ENCODE peak calls at places on chromosomes 12 and 14, in six cellular contexts. C is GM13977; S is stimulated activated CD4-positive, alpha-beta T cell treated with anti-CD3 and anti-CD28 coated beads, Interleukin-1b, Interleukin-23, amount 100 ng/mL, for 24 hours; Q is Panc1; A is activated CD4-positive, CD25-positive, alpha-beta regulatory T cell; E is cardiac muscle cell. K is an unnamed sample.

GRCh38 chr12:113414519-113415038 is 7.6 kb upstream of the SDSL start:
- DNase-seq in C (no peak), S (no peak), Q (no peak), A (no peak), E (no peak), K (no peak)

GRCh38 chr14:51849095-51849494 is 11.3 kb upstream of the GNG2 start:
- DNase-seq in C (no peak), S (no peak), Q (no peak), A (no peak), E (no peak), K (no peak)

GRCh38 chr14:86057018-86057667 is 527.2 kb downstream of the FLRT2 start:
- DNase-seq in C (no peak), S (no peak), Q (no peak), A (no peak), E (peak), K (no peak)

GRCh38 chr12:57455374-57456144 is 452 bp downstream of the INHBE start:
- DNase-seq in C (no peak), S (no peak), Q (no peak), A (no peak), E (no peak), K (no peak)

GRCh38 chr12:48029811-48030650 is 25.8 kb upstream of the COL2A1 start:
- DNase-seq in C (no peak), S (no peak), Q (no peak), A (no peak), E (no peak), K (no peak)

GRCh38 chr12:78226763-78227162 is 396.1 kb downstream of the NAV3 start:
- DNase-seq in C (no peak), S (no peak), Q (no peak), A (no peak), E (no peak), K (no peak)

GRCh38 chr14:49770212-49770817 is 2.4 kb downstream of the KLHDC2 start:
- DNase-seq in C (no peak), S (no peak), Q (no peak), A (no peak), E (peak), K (no peak)

GRCh38 chr14:94132285-94132887 is 3.0 kb upstream of the IFI27L2 start:
- DNase-seq in C (peak), S (peak), Q (no peak), A (peak), E (peak), K (peak)

GRCh38 chr14:78291958-78292357 is 121.8 kb downstream of the NRXN3 start:
- DNase-seq in C (peak), S (no peak), Q (no peak), A (no peak), E (no peak), K (no peak)

GRCh38 chr14:99597911-99598600 is 6.0 kb downstream of the CCDC85C start:
- DNase-seq in C (no peak), S (no peak), Q (no peak), A (no peak), E (no peak), K (no peak)

GRCh38 chr12:40647651-40648050 is 44.6 kb upstream of the CNTN1 start:
- DNase-seq in C (no peak), S (no peak), Q (no peak), A (no peak), E (no peak), K (no peak)

GRCh38 chr12:122076743-122077495 is 1.6 kb upstream of the MLXIP start:
- DNase-seq in C (no peak), S (no peak), Q (no peak), A (no peak), E (no peak), K (no peak)

GRCh38 chr12:50221228-50222008 is 54.2 kb upstream of the CERS5 start:
- DNase-seq in C (peak), S (no peak), Q (no peak), A (no peak), E (peak), K (no peak)

GRCh38 chr14:38202444-38203191 is 5.1 kb upstream of the SSTR1 start:
- DNase-seq in C (no peak), S (no peak), Q (no peak), A (no peak), E (no peak), K (no peak)

GRCh38 chr12:132614861-132615578 is 3.6 kb upstream of the P2RX2 start:
- DNase-seq in C (peak), S (peak), Q (peak), A (peak), E (peak), K (no peak)

GRCh38 chr14:37118673-37119366 is 53.6 kb downstream of the SLC25A21 start:
- DNase-seq in C (no peak), S (no peak), Q (no peak), A (no peak), E (no peak), K (no peak)

GRCh38 chr14:38721822-38722431 is 381.1 kb downstream of the SEC23A start:
- DNase-seq in C (peak), S (peak), Q (peak), A (no peak), E (peak), K (no peak)

K was measured in mesothelial cell of epicardium.